ENCODE peak calls at places on chromosomes 5 and 9, in eight cellular contexts. C, S, Y, U, H, R, O and N are unnamed samples.

GRCh38 chr5:73640861-73641320 is 14.9 kb downstream of the ARHGEF28 start:
- DNase-seq in C (no peak), S (no peak), Y (no peak), U (no peak), H (no peak), R (no peak), O (peak), N (peak)

GRCh38 chr5:34787035-34787434 is 51.9 kb upstream of the TTC23L start:
- DNase-seq in C (no peak), S (no peak), Y (no peak), U (no peak), H (no peak), R (no peak), O (no peak), N (no peak)

GRCh38 chr9:120913673-120914266 is 12.8 kb downstream of the TRAF1 start:
- DNase-seq in C (no peak), S (no peak), Y (no peak), U (no peak), H (peak), R (no peak), O (no peak), N (no peak)

GRCh38 chr9:33446507-33447403 is 638 bp downstream of the AQP3 start:
- DNase-seq in C (no peak), S (no peak), Y (peak), U (no peak), H (no peak), R (peak), O (peak), N (peak)

GRCh38 chr9:12426198-12426864 is 266.9 kb upstream of the TYRP1 start:
- DNase-seq in C (peak), S (no peak), Y (no peak), U (no peak), H (peak), R (no peak), O (no peak), N (peak)

GRCh38 chr5:32990593-32991415 is 279.7 kb downstream of the NPR3 start:
- DNase-seq in C (no peak), S (no peak), Y (no peak), U (no peak), H (no peak), R (no peak), O (no peak), N (no peak)

GRCh38 chr9:133493428-133493827 is 14.5 kb upstream of the SLC2A6 start:
- DNase-seq in C (no peak), S (no peak), Y (no peak), U (no peak), H (no peak), R (no peak), O (no peak), N (no peak)

GRCh38 chr9:26271495-26272122 is 593.4 kb upstream of the TUSC1 start:
- DNase-seq in C (no peak), S (no peak), Y (no peak), U (peak), H (no peak), R (no peak), O (no peak), N (no peak)

GRCh38 chr5:43627028-43627427 is 24.0 kb downstream of the NNT start:
- DNase-seq in C (peak), S (peak), Y (no peak), U (no peak), H (peak), R (peak), O (peak), N (peak)